ENCODE peak calls at places on chromosome 14, in five cellular contexts. One of them, this sample, is unnamed.

GRCh38 chr14:64574370-64575115 is 24.8 kb downstream of the PPP1R36 start:
- DNase-seq in CD8-positive, alpha-beta T cell: no peak
- DNase-seq in cardiac muscle cell: no peak
- DNase-seq in fibroblast of the aortic adventitia: no peak
- DNase-seq in fibroblast of lung: no peak
- DNase-seq in this sample: no peak

GRCh38 chr14:104530651-104531050 is 48.9 kb upstream of the C14orf180 start:
- DNase-seq in CD8-positive, alpha-beta T cell: no peak
- DNase-seq in cardiac muscle cell: no peak
- DNase-seq in fibroblast of the aortic adventitia: no peak
- DNase-seq in fibroblast of lung: no peak
- DNase-seq in this sample: no peak

GRCh38 chr14:78530078-78530477 is 359.9 kb downstream of the NRXN3 start:
- DNase-seq in CD8-positive, alpha-beta T cell: no peak
- DNase-seq in cardiac muscle cell: peak
- DNase-seq in fibroblast of the aortic adventitia: peak
- DNase-seq in fibroblast of lung: peak
- DNase-seq in this sample: no peak

GRCh38 chr14:33948143-33948962 is 2.5 kb downstream of the EGLN3 start:
- DNase-seq in CD8-positive, alpha-beta T cell: no peak
- DNase-seq in cardiac muscle cell: no peak
- DNase-seq in fibroblast of the aortic adventitia: no peak
- DNase-seq in fibroblast of lung: no peak
- DNase-seq in this sample: no peak

GRCh38 chr14:46259536-46259935 is 392.0 kb downstream of the RPL10L start:
- DNase-seq in CD8-positive, alpha-beta T cell: no peak
- DNase-seq in cardiac muscle cell: peak
- DNase-seq in fibroblast of the aortic adventitia: no peak
- DNase-seq in fibroblast of lung: no peak
- DNase-seq in this sample: no peak

GRCh38 chr14:90054803-90055202 is 7.0 kb upstream of the KCNK13 start:
- DNase-seq in CD8-positive, alpha-beta T cell: no peak
- DNase-seq in cardiac muscle cell: no peak
- DNase-seq in fibroblast of the aortic adventitia: no peak
- DNase-seq in fibroblast of lung: no peak
- DNase-seq in this sample: no peak

GRCh38 chr14:60724080-60724618 is at the start of gene SIX4:
- DNase-seq in CD8-positive, alpha-beta T cell: no peak
- DNase-seq in cardiac muscle cell: peak
- DNase-seq in fibroblast of the aortic adventitia: peak
- DNase-seq in fibroblast of lung: peak
- DNase-seq in this sample: peak

GRCh38 chr14:60648169-60648933 is 926 bp downstream of the SIX1 start:
- DNase-seq in CD8-positive, alpha-beta T cell: no peak
- DNase-seq in cardiac muscle cell: no peak
- DNase-seq in fibroblast of the aortic adventitia: peak
- DNase-seq in fibroblast of lung: no peak
- DNase-seq in this sample: peak

GRCh38 chr14:23057757-23058653 is 685 bp upstream of the CDH24 start:
- DNase-seq in CD8-positive, alpha-beta T cell: peak
- DNase-seq in cardiac muscle cell: peak
- DNase-seq in fibroblast of the aortic adventitia: peak
- DNase-seq in fibroblast of lung: peak
- DNase-seq in this sample: peak

GRCh38 chr14:22852599-22852939 is 16.2 kb downstream of the MMP14 start:
- DNase-seq in CD8-positive, alpha-beta T cell: no peak
- DNase-seq in cardiac muscle cell: no peak
- DNase-seq in fibroblast of the aortic adventitia: no peak
- DNase-seq in fibroblast of lung: no peak
- DNase-seq in this sample: no peak

GRCh38 chr14:104594310-104595046 is 10.1 kb downstream of the TMEM179 start:
- DNase-seq in CD8-positive, alpha-beta T cell: no peak
- DNase-seq in cardiac muscle cell: no peak
- DNase-seq in fibroblast of the aortic adventitia: no peak
- DNase-seq in fibroblast of lung: no peak
- DNase-seq in this sample: no peak

GRCh38 chr14:89013098-89013504 is 188.7 kb downstream of the TTC8 start:
- DNase-seq in CD8-positive, alpha-beta T cell: no peak
- DNase-seq in cardiac muscle cell: peak
- DNase-seq in fibroblast of the aortic adventitia: peak
- DNase-seq in fibroblast of lung: no peak
- DNase-seq in this sample: no peak

GRCh38 chr14:106436310-106436905 is 910.0 kb downstream of the TMEM121 start:
- DNase-seq in CD8-positive, alpha-beta T cell: no peak
- DNase-seq in cardiac muscle cell: no peak
- DNase-seq in fibroblast of the aortic adventitia: no peak
- DNase-seq in fibroblast of lung: no peak
- DNase-seq in this sample: no peak

GRCh38 chr14:61308198-61308597 is 13.2 kb upstream of the PRKCH start:
- DNase-seq in CD8-positive, alpha-beta T cell: no peak
- DNase-seq in cardiac muscle cell: no peak
- DNase-seq in fibroblast of the aortic adventitia: no peak
- DNase-seq in fibroblast of lung: no peak
- DNase-seq in this sample: no peak

GRCh38 chr14:70595443-70596185 is 4.8 kb downstream of the MED6 start:
- DNase-seq in CD8-positive, alpha-beta T cell: no peak
- DNase-seq in cardiac muscle cell: no peak
- DNase-seq in fibroblast of the aortic adventitia: no peak
- DNase-seq in fibroblast of lung: peak
- DNase-seq in this sample: no peak

GRCh38 chr14:89549381-89550102 is 132.5 kb upstream of the FOXN3 start:
- DNase-seq in CD8-positive, alpha-beta T cell: no peak
- DNase-seq in cardiac muscle cell: no peak
- DNase-seq in fibroblast of the aortic adventitia: no peak
- DNase-seq in fibroblast of lung: peak
- DNase-seq in this sample: peak

GRCh38 chr14:90739318-90740077 is 76.7 kb downstream of the TTC7B start:
- DNase-seq in CD8-positive, alpha-beta T cell: no peak
- DNase-seq in cardiac muscle cell: no peak
- DNase-seq in fibroblast of the aortic adventitia: no peak
- DNase-seq in fibroblast of lung: no peak
- DNase-seq in this sample: no peak

GRCh38 chr14:72722201-72722785 is 171.6 kb downstream of the DPF3 start:
- DNase-seq in CD8-positive, alpha-beta T cell: no peak
- DNase-seq in cardiac muscle cell: no peak
- DNase-seq in fibroblast of the aortic adventitia: no peak
- DNase-seq in fibroblast of lung: no peak
- DNase-seq in this sample: no peak

GRCh38 chr14:68961781-68962584 is 17.1 kb downstream of the ACTN1 start:
- DNase-seq in CD8-positive, alpha-beta T cell: no peak
- DNase-seq in cardiac muscle cell: no peak
- DNase-seq in fibroblast of the aortic adventitia: no peak
- DNase-seq in fibroblast of lung: peak
- DNase-seq in this sample: no peak

GRCh38 chr14:20802341-20803084 is at the start of gene RNASE1:
- DNase-seq in CD8-positive, alpha-beta T cell: no peak
- DNase-seq in cardiac muscle cell: no peak
- DNase-seq in fibroblast of the aortic adventitia: peak
- DNase-seq in fibroblast of lung: no peak
- DNase-seq in this sample: no peak

GRCh38 chr14:24135584-24135833 is 485 bp upstream of the PSME1 start:
- DNase-seq in CD8-positive, alpha-beta T cell: no peak
- DNase-seq in cardiac muscle cell: no peak
- DNase-seq in fibroblast of the aortic adventitia: no peak
- DNase-seq in fibroblast of lung: no peak
- DNase-seq in this sample: no peak

GRCh38 chr14:27243360-27243759 is 645.5 kb upstream of the NOVA1 start:
- DNase-seq in CD8-positive, alpha-beta T cell: no peak
- DNase-seq in cardiac muscle cell: no peak
- DNase-seq in fibroblast of the aortic adventitia: no peak
- DNase-seq in fibroblast of lung: peak
- DNase-seq in this sample: no peak

GRCh38 chr14:44940944-44941343 is 20.8 kb downstream of the KLHL28 start:
- DNase-seq in CD8-positive, alpha-beta T cell: no peak
- DNase-seq in cardiac muscle cell: no peak
- DNase-seq in fibroblast of the aortic adventitia: no peak
- DNase-seq in fibroblast of lung: no peak
- DNase-seq in this sample: no peak

GRCh38 chr14:64702493-64703392 is 1.5 kb upstream of the PLEKHG3 start:
- DNase-seq in CD8-positive, alpha-beta T cell: no peak
- DNase-seq in cardiac muscle cell: peak
- DNase-seq in fibroblast of the aortic adventitia: no peak
- DNase-seq in fibroblast of lung: no peak
- DNase-seq in this sample: no peak

GRCh38 chr14:60732840-60733483 is 1.6 kb upstream of the MNAT1 start:
- DNase-seq in CD8-positive, alpha-beta T cell: no peak
- DNase-seq in cardiac muscle cell: no peak
- DNase-seq in fibroblast of the aortic adventitia: no peak
- DNase-seq in fibroblast of lung: no peak
- DNase-seq in this sample: no peak

GRCh38 chr14:64704743-64705405 is 650 bp downstream of the PLEKHG3 start:
- DNase-seq in CD8-positive, alpha-beta T cell: no peak
- DNase-seq in cardiac muscle cell: peak
- DNase-seq in fibroblast of the aortic adventitia: no peak
- DNase-seq in fibroblast of lung: peak
- DNase-seq in this sample: peak

GRCh38 chr14:86057018-86057667 is 527.2 kb downstream of the FLRT2 start:
- DNase-seq in CD8-positive, alpha-beta T cell: peak
- DNase-seq in cardiac muscle cell: peak
- DNase-seq in fibroblast of the aortic adventitia: peak
- DNase-seq in fibroblast of lung: peak
- DNase-seq in this sample: peak

GRCh38 chr14:87524011-87524410 is 469.0 kb downstream of the GALC start:
- DNase-seq in CD8-positive, alpha-beta T cell: no peak
- DNase-seq in cardiac muscle cell: no peak
- DNase-seq in fibroblast of the aortic adventitia: no peak
- DNase-seq in fibroblast of lung: no peak
- DNase-seq in this sample: no peak

DNA sequence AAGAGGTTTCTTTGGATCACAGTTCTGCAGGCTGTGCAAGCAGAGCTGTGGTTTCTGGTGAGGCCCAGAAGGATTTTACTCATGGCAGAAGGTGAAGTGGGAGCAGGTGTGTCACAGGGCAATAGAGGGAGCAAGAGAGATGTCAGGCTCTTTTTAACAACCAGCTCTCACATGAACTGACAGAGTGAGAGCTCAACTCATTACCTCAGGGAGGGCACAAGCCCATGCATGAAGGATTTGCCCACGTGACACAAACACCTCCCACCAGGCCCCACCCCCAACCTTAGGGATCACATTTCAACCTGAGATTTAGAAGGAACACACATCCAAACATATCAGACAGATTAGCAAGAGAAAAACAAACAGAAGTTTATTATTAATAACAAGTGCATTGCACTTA is 470.4 kb downstream of the GALC start:
- DNase-seq in CD8-positive, alpha-beta T cell: no peak
- DNase-seq in cardiac muscle cell: peak
- DNase-seq in fibroblast of the aortic adventitia: no peak
- DNase-seq in fibroblast of lung: no peak
- DNase-seq in this sample: no peak
- TF ChIP-seq CTCF in CD8-positive, alpha-beta T cell: no peak
- TF ChIP-seq CTCF in cardiac muscle cell: no peak
- TF ChIP-seq CTCF in fibroblast of the aortic adventitia: no peak
- TF ChIP-seq CTCF in fibroblast of lung: no peak
- TF ChIP-seq CTCF in this sample: no peak

DNA sequence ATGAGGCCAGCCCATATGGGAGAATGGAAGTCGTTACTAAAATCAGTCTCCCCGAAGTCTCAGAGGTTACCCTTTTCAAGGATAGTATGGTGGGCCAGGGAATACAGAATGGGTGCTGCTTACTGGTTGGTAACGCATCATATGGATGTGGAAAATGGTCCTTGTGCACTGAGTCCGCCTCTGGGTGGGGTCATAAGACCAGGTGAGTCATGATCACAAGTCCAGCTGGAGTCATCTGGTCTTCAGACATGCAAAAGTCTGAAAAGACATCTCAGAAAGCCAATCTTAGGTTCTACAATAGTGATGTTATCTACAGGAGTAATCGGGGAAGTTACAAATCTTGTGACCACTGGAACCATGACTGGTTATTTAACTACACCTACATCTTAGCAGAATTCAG is 71.9 kb upstream of the TCL1B start:
- DNase-seq in CD8-positive, alpha-beta T cell: no peak
- DNase-seq in cardiac muscle cell: no peak
- DNase-seq in fibroblast of the aortic adventitia: peak
- DNase-seq in fibroblast of lung: no peak
- DNase-seq in this sample: no peak
- TF ChIP-seq CTCF in CD8-positive, alpha-beta T cell: no peak
- TF ChIP-seq CTCF in cardiac muscle cell: no peak
- TF ChIP-seq CTCF in fibroblast of the aortic adventitia: no peak
- TF ChIP-seq CTCF in fibroblast of lung: no peak
- TF ChIP-seq CTCF in this sample: no peak

GRCh38 chr14:103524002-103524785 is 1.6 kb upstream of the CKB start:
- DNase-seq in CD8-positive, alpha-beta T cell: no peak
- DNase-seq in cardiac muscle cell: no peak
- DNase-seq in fibroblast of the aortic adventitia: no peak
- DNase-seq in fibroblast of lung: no peak
- DNase-seq in this sample: no peak
- TF ChIP-seq CTCF in CD8-positive, alpha-beta T cell: no peak
- TF ChIP-seq CTCF in cardiac muscle cell: no peak
- TF ChIP-seq CTCF in fibroblast of the aortic adventitia: no peak
- TF ChIP-seq CTCF in fibroblast of lung: no peak
- TF ChIP-seq CTCF in this sample: no peak

DNA sequence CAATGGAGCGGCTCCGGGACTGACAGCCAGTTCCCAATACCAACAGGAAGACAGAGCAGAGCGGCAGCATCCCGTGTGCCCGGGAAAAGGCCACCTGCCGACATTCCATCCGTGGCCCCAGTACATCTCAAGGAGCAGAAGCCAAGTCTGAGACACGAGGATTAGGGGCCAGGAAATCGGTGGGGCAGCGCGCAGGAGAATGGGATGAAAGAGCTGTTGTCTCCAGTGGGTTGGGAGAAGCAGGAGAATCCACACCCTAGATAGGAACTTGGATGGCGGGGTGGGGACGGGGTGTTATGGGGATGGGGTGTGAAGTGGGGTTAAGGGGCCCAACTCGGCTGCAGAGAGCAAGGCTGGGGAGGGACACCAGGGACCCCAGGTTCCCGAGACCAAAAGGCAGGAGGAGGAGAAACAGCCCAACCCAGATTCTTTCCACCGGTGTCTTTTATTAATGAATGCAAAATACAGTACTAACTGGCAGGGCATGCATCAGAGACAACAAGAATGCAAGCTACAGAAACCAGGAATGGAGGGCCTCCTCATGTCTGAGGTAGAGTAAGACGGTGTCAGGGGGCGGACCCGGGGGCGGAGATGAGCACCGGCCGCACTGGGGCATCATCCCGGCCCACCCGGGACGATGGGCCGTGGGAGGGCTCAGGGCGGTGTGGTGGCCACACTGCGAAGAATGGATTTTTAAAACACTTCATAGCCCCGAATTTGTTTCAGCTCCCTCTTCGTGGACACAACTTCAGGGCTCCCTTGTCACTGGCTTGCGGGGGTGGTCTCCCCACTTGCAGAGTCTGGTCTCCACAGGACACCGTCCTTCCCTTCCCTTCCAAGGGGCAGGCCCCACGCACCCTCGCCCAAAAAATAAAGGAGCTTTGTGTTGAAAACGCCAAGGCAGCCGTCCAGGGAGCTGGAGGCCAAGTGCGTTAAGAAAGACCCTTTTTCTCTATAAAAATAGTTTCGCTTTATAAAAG is 50.2 kb downstream of the BEGAIN start:
- DNase-seq in CD8-positive, alpha-beta T cell: no peak
- DNase-seq in cardiac muscle cell: no peak
- DNase-seq in fibroblast of the aortic adventitia: no peak
- DNase-seq in fibroblast of lung: no peak
- DNase-seq in this sample: no peak
- TF ChIP-seq CTCF in CD8-positive, alpha-beta T cell: no peak
- TF ChIP-seq CTCF in cardiac muscle cell: no peak
- TF ChIP-seq CTCF in fibroblast of the aortic adventitia: no peak
- TF ChIP-seq CTCF in fibroblast of lung: no peak
- TF ChIP-seq CTCF in this sample: no peak

This sample was measured in AG10803.